ENCODE peak calls at places on chromosome 20, in nine cellular contexts. One of them, this sample, is unnamed.

GRCh38 chr20:24578605-24579004 is 109.2 kb downstream of the SYNDIG1 start:
- DNase-seq in PC-3: no peak
- DNase-seq in osteocyte: no peak
- DNase-seq in aorta: no peak
- DNase-seq in Daoy: no peak
- DNase-seq in astrocyte of the cerebellum: no peak
- DNase-seq in progenitor cell of endocrine pancreas: no peak
- DNase-seq in OCI-LY7: no peak
- DNase-seq in iris pigment epithelial cell: no peak
- DNase-seq in this sample: no peak

GRCh38 chr20:35568645-35569044 is 26.8 kb downstream of the ERGIC3 start:
- DNase-seq in PC-3: peak; percentile 70
- DNase-seq in astrocyte of the cerebellum: no peak
- DNase-seq in iris pigment epithelial cell: no peak
- DNase-seq in progenitor cell of endocrine pancreas: no peak
- DNase-seq in osteocyte: no peak
- DNase-seq in OCI-LY7: peak; percentile 58
- DNase-seq in Daoy: no peak
- DNase-seq in aorta: peak; percentile 5
- DNase-seq in this sample: no peak

GRCh38 chr20:6590891-6591679 is 176.4 kb upstream of the BMP2 start:
- DNase-seq in progenitor cell of endocrine pancreas: no peak
- DNase-seq in astrocyte of the cerebellum: peak; percentile 63
- DNase-seq in aorta: no peak
- DNase-seq in PC-3: peak; percentile 98
- DNase-seq in iris pigment epithelial cell: peak; percentile 80
- DNase-seq in osteocyte: no peak
- DNase-seq in OCI-LY7: no peak
- DNase-seq in Daoy: peak; percentile 91
- DNase-seq in this sample: no peak

GRCh38 chr20:58044286-58044685 is 184.2 kb downstream of the ANKRD60 start:
- DNase-seq in progenitor cell of endocrine pancreas: no peak
- DNase-seq in PC-3: no peak
- DNase-seq in astrocyte of the cerebellum: no peak
- DNase-seq in Daoy: no peak
- DNase-seq in iris pigment epithelial cell: no peak
- DNase-seq in aorta: no peak
- DNase-seq in OCI-LY7: no peak
- DNase-seq in osteocyte: peak; percentile 60
- DNase-seq in this sample: no peak

GRCh38 chr20:34861386-34862084 is 11.1 kb downstream of the GGT7 start:
- DNase-seq in astrocyte of the cerebellum: no peak
- DNase-seq in aorta: no peak
- DNase-seq in progenitor cell of endocrine pancreas: no peak
- DNase-seq in Daoy: no peak
- DNase-seq in osteocyte: peak; percentile 69
- DNase-seq in PC-3: peak; percentile 57
- DNase-seq in OCI-LY7: no peak
- DNase-seq in iris pigment epithelial cell: no peak
- DNase-seq in this sample: no peak

GRCh38 chr20:20143646-20144045 is 91.3 kb downstream of the CFAP61 start:
- DNase-seq in aorta: no peak
- DNase-seq in iris pigment epithelial cell: no peak
- DNase-seq in Daoy: no peak
- DNase-seq in progenitor cell of endocrine pancreas: no peak
- DNase-seq in OCI-LY7: no peak
- DNase-seq in astrocyte of the cerebellum: no peak
- DNase-seq in PC-3: no peak
- DNase-seq in osteocyte: no peak
- DNase-seq in this sample: no peak

GRCh38 chr20:35963878-35964277 is 4.5 kb upstream of the CNBD2 start:
- DNase-seq in PC-3: no peak
- DNase-seq in osteocyte: no peak
- DNase-seq in astrocyte of the cerebellum: no peak
- DNase-seq in aorta: no peak
- DNase-seq in OCI-LY7: no peak
- DNase-seq in iris pigment epithelial cell: no peak
- DNase-seq in progenitor cell of endocrine pancreas: no peak
- DNase-seq in Daoy: no peak
- DNase-seq in this sample: no peak

GRCh38 chr20:50305636-50306477 is 115.2 kb downstream of the CEBPB start:
- DNase-seq in astrocyte of the cerebellum: no peak
- DNase-seq in aorta: peak; percentile 50
- DNase-seq in osteocyte: no peak
- DNase-seq in progenitor cell of endocrine pancreas: no peak
- DNase-seq in PC-3: peak; percentile 48
- DNase-seq in iris pigment epithelial cell: no peak
- DNase-seq in Daoy: no peak
- DNase-seq in OCI-LY7: no peak
- DNase-seq in this sample: no peak

GRCh38 chr20:18400460-18400859 is 66.4 kb downstream of the DZANK1 start:
- DNase-seq in Daoy: no peak
- DNase-seq in osteocyte: peak; percentile 44
- DNase-seq in iris pigment epithelial cell: no peak
- DNase-seq in aorta: no peak
- DNase-seq in progenitor cell of endocrine pancreas: no peak
- DNase-seq in PC-3: no peak
- DNase-seq in OCI-LY7: no peak
- DNase-seq in astrocyte of the cerebellum: no peak
- DNase-seq in this sample: no peak

GRCh38 chr20:45153147-45153546 is 21.6 kb upstream of the PI3 start:
- DNase-seq in osteocyte: no peak
- DNase-seq in PC-3: no peak
- DNase-seq in Daoy: no peak
- DNase-seq in astrocyte of the cerebellum: no peak
- DNase-seq in aorta: no peak
- DNase-seq in iris pigment epithelial cell: no peak
- DNase-seq in OCI-LY7: no peak
- DNase-seq in progenitor cell of endocrine pancreas: no peak
- DNase-seq in this sample: no peak

GRCh38 chr20:1883986-1884385 is 11.2 kb upstream of the SIRPA start:
- DNase-seq in progenitor cell of endocrine pancreas: no peak
- DNase-seq in osteocyte: no peak
- DNase-seq in Daoy: no peak
- DNase-seq in PC-3: no peak
- DNase-seq in aorta: no peak
- DNase-seq in OCI-LY7: no peak
- DNase-seq in iris pigment epithelial cell: no peak
- DNase-seq in astrocyte of the cerebellum: no peak
- DNase-seq in this sample: no peak

GRCh38 chr20:59526242-59527225 is 77.8 kb upstream of the PHACTR3 start:
- DNase-seq in OCI-LY7: no peak
- DNase-seq in aorta: no peak
- DNase-seq in progenitor cell of endocrine pancreas: no peak
- DNase-seq in PC-3: peak; percentile 12
- DNase-seq in osteocyte: no peak
- DNase-seq in astrocyte of the cerebellum: no peak
- DNase-seq in Daoy: no peak
- DNase-seq in iris pigment epithelial cell: peak; percentile 8
- DNase-seq in this sample: no peak

GRCh38 chr20:58097943-58098342 is 130.5 kb downstream of the ANKRD60 start:
- DNase-seq in PC-3: no peak
- DNase-seq in iris pigment epithelial cell: no peak
- DNase-seq in Daoy: no peak
- DNase-seq in OCI-LY7: no peak
- DNase-seq in aorta: no peak
- DNase-seq in progenitor cell of endocrine pancreas: no peak
- DNase-seq in osteocyte: peak; percentile 10
- DNase-seq in astrocyte of the cerebellum: no peak
- DNase-seq in this sample: no peak

GRCh38 chr20:19170148-19170547 is 42.3 kb upstream of the SLC24A3 start:
- DNase-seq in Daoy: no peak
- DNase-seq in aorta: no peak
- DNase-seq in PC-3: no peak
- DNase-seq in progenitor cell of endocrine pancreas: no peak
- DNase-seq in osteocyte: no peak
- DNase-seq in astrocyte of the cerebellum: no peak
- DNase-seq in OCI-LY7: no peak
- DNase-seq in iris pigment epithelial cell: no peak
- DNase-seq in this sample: no peak

GRCh38 chr20:57465486-57465885 is 59.5 kb downstream of the CTCFL start:
- DNase-seq in iris pigment epithelial cell: no peak
- DNase-seq in OCI-LY7: no peak
- DNase-seq in astrocyte of the cerebellum: no peak
- DNase-seq in PC-3: no peak
- DNase-seq in Daoy: no peak
- DNase-seq in progenitor cell of endocrine pancreas: no peak
- DNase-seq in aorta: peak; percentile 34
- DNase-seq in osteocyte: no peak
- DNase-seq in this sample: no peak

GRCh38 chr20:57525328-57526053 is 551 bp upstream of the CTCFL start:
- DNase-seq in progenitor cell of endocrine pancreas: no peak
- DNase-seq in astrocyte of the cerebellum: no peak
- DNase-seq in iris pigment epithelial cell: no peak
- DNase-seq in PC-3: no peak
- DNase-seq in aorta: no peak
- DNase-seq in Daoy: no peak
- DNase-seq in osteocyte: no peak
- DNase-seq in OCI-LY7: no peak
- DNase-seq in this sample: no peak

GRCh38 chr20:46933150-46933549 is 38.5 kb downstream of the EYA2 start:
- DNase-seq in astrocyte of the cerebellum: no peak
- DNase-seq in progenitor cell of endocrine pancreas: no peak
- DNase-seq in PC-3: no peak
- DNase-seq in OCI-LY7: no peak
- DNase-seq in Daoy: no peak
- DNase-seq in osteocyte: no peak
- DNase-seq in aorta: no peak
- DNase-seq in iris pigment epithelial cell: no peak
- DNase-seq in this sample: no peak